ENCODE peak calls at places on chromosome 1, in four cellular contexts. One of them, this sample, is unnamed.
A peak's percentile ranks its signal among the peaks of the same experiment; 100 is the strongest.

GRCh38 chr1:17365271-17365670 is 6.7 kb upstream of the PADI6 start:
- DNase-seq in psoas muscle: no peak
- DNase-seq in endothelial cell of umbilical vein: no peak
- DNase-seq in left lung: no peak
- DNase-seq in this sample: no peak

GRCh38 chr1:214634267-214634666 is 31.3 kb downstream of the CENPF start:
- DNase-seq in psoas muscle: no peak
- DNase-seq in endothelial cell of umbilical vein: no peak
- DNase-seq in left lung: no peak
- DNase-seq in this sample: no peak

GRCh38 chr1:181101581-181102226 is 13.2 kb downstream of the IER5 start:
- DNase-seq in psoas muscle: no peak
- DNase-seq in endothelial cell of umbilical vein: peak; percentile 64
- DNase-seq in left lung: no peak
- DNase-seq in this sample: no peak

GRCh38 chr1:46148318-46148717 is 15.9 kb upstream of the PIK3R3 start:
- DNase-seq in psoas muscle: no peak
- DNase-seq in endothelial cell of umbilical vein: no peak
- DNase-seq in left lung: no peak
- DNase-seq in this sample: no peak

GRCh38 chr1:1619917-1620361 is 4.6 kb downstream of the MIB2 start:
- DNase-seq in psoas muscle: peak; percentile 90
- DNase-seq in endothelial cell of umbilical vein: no peak
- DNase-seq in left lung: peak; percentile 61
- DNase-seq in this sample: no peak

GRCh38 chr1:44361478-44361877 is 6.4 kb upstream of the ERI3 start:
- DNase-seq in psoas muscle: no peak
- DNase-seq in endothelial cell of umbilical vein: no peak
- DNase-seq in left lung: no peak
- DNase-seq in this sample: no peak

GRCh38 chr1:224670506-224670905 is 54.4 kb downstream of the CNIH3 start:
- DNase-seq in psoas muscle: no peak
- DNase-seq in endothelial cell of umbilical vein: no peak
- DNase-seq in left lung: no peak
- DNase-seq in this sample: no peak

GRCh38 chr1:148362141-148362929 is 120.8 kb downstream of the PPIAL4G start:
- DNase-seq in psoas muscle: no peak
- DNase-seq in endothelial cell of umbilical vein: no peak
- DNase-seq in left lung: peak; percentile 79
- DNase-seq in this sample: no peak

GRCh38 chr1:6245869-6246496 is 2.0 kb downstream of the HES3 start:
- DNase-seq in psoas muscle: peak; percentile 57
- DNase-seq in endothelial cell of umbilical vein: no peak
- DNase-seq in left lung: no peak
- DNase-seq in this sample: no peak

GRCh38 chr1:5949074-5949760 is 43.0 kb downstream of the NPHP4 start:
- DNase-seq in psoas muscle: no peak
- DNase-seq in endothelial cell of umbilical vein: no peak
- DNase-seq in left lung: no peak
- DNase-seq in this sample: no peak

GRCh38 chr1:155323729-155324040 is 3.0 kb downstream of the RUSC1 start:
- DNase-seq in psoas muscle: peak; percentile 91
- DNase-seq in endothelial cell of umbilical vein: peak; percentile 94
- DNase-seq in left lung: peak; percentile 97
- DNase-seq in this sample: peak; percentile 66

GRCh38 chr1:185463433-185463832 is 146.4 kb upstream of the IVNS1ABP start:
- DNase-seq in psoas muscle: no peak
- DNase-seq in endothelial cell of umbilical vein: no peak
- DNase-seq in left lung: no peak
- DNase-seq in this sample: no peak

GRCh38 chr1:85201340-85202091 is 700 bp upstream of the SYDE2 start:
- DNase-seq in psoas muscle: peak; percentile 84
- DNase-seq in endothelial cell of umbilical vein: peak; percentile 61
- DNase-seq in left lung: peak; percentile 89
- DNase-seq in this sample: no peak

GRCh38 chr1:48777219-48777895 is 666 bp upstream of the BEND5 start:
- DNase-seq in psoas muscle: no peak
- DNase-seq in endothelial cell of umbilical vein: no peak
- DNase-seq in left lung: no peak
- DNase-seq in this sample: no peak

GRCh38 chr1:157025856-157026255 is 19.7 kb downstream of the ARHGEF11 start:
- DNase-seq in psoas muscle: no peak
- DNase-seq in endothelial cell of umbilical vein: no peak
- DNase-seq in left lung: no peak
- DNase-seq in this sample: no peak

GRCh38 chr1:207316141-207316540 is 5.3 kb upstream of the CD55 start:
- DNase-seq in psoas muscle: no peak
- DNase-seq in endothelial cell of umbilical vein: no peak
- DNase-seq in left lung: no peak
- DNase-seq in this sample: no peak

GRCh38 chr1:44619261-44619900 is 54.9 kb downstream of the TMEM53 start:
- DNase-seq in psoas muscle: peak; percentile 28
- DNase-seq in endothelial cell of umbilical vein: no peak
- DNase-seq in left lung: no peak
- DNase-seq in this sample: peak; percentile 74

GRCh38 chr1:6588128-6588892 is 8.5 kb downstream of the ZBTB48 start:
- DNase-seq in psoas muscle: no peak
- DNase-seq in endothelial cell of umbilical vein: no peak
- DNase-seq in left lung: no peak
- DNase-seq in this sample: no peak

GRCh38 chr1:43653339-43653738 is 3.4 kb downstream of the KDM4A start:
- DNase-seq in psoas muscle: no peak
- DNase-seq in endothelial cell of umbilical vein: peak; percentile 18
- DNase-seq in left lung: no peak
- DNase-seq in this sample: no peak

GRCh38 chr1:228335406-228336307 is 71.0 kb downstream of the TRIM11 start:
- DNase-seq in psoas muscle: peak; percentile 53
- DNase-seq in endothelial cell of umbilical vein: no peak
- DNase-seq in left lung: peak; percentile 22
- DNase-seq in this sample: no peak

DNA sequence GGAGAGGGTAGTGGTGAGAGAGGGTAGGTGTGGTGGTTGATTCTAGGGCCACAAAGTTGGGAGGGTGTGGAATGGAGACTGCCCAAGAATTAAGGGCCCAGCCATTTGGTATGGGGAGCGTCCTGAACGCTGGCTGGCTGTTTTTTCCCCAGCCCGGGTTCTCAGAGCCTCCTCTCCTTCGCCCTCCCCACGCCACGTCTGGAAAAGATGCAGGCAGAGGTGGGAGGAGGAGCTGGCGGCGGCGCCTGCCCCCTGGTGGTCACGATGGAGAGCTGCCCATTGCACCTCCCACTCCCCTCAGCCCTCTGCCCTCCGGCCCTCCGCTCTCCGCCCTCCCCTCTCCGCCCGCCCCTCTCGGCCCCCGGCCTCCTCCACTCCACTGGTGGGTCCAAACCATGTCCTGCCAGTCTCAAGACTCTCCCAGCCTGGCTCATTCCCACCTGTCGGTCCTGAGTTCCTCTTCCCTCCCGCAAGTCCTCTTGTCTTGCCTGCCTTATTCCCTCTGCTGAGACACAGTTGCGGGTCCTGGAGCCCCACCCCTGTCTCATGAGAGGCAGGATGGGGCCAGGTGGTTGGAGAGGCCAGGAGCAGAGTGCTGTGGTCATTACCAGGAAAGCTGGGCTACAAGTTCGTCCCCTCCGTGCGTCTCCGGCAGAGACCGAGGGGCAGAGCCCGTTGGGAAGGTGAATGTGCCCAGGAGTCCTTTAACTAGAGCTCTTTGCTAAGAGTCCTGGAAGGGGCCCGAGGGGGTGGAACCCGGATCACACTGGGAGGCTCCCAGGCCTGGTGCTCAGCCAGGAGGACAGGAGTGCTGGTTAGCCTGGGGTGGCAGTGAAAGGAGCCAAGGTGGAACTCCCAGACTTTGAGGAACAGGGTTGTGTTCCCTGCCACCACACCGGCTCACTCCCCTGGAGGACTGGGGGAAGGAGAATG is 22.6 kb downstream of the ETNK2 start:
- DNase-seq in psoas muscle: peak; percentile 88
- DNase-seq in endothelial cell of umbilical vein: peak; percentile 66
- DNase-seq in left lung: peak; percentile 95
- DNase-seq in this sample: no peak
- H3K4me3 ChIP-seq in psoas muscle: peak overlapping the region; percentile 52
- H3K4me3 ChIP-seq in endothelial cell of umbilical vein: no peak overlapping the region
- H3K4me3 ChIP-seq in left lung: peak overlapping the region; percentile 3
- H3K4me3 ChIP-seq in this sample: peak overlapping the region; percentile 33

DNA sequence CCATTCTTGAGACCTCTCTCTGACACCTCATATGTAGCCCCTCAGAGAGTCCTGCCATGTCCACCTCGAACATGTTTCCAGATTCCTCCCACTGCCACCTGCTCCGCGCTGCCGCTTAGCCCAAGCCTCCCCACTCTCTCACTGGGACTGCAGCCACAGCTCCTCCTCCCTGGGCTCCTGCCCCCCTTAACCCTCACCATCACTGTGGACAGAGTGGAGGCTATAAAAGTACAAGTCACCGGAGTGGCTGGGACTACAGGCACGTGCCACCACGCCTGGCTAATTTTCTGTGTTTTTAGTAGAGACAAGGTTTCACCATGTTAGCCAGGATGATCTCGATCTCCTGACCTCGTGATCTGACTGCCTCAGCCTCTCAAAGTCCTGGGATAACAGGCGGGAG is 77.0 kb downstream of the VWA5B1 start:
- DNase-seq in psoas muscle: no peak
- DNase-seq in endothelial cell of umbilical vein: no peak
- DNase-seq in left lung: no peak
- DNase-seq in this sample: no peak
- TF ChIP-seq CTCF in psoas muscle: no peak
- TF ChIP-seq CTCF in endothelial cell of umbilical vein: no peak
- TF ChIP-seq CTCF in left lung: no peak
- TF ChIP-seq CTCF in this sample: no peak

GRCh38 chr1:30358510-30358909 is 364.9 kb downstream of the MATN1 start:
- DNase-seq in psoas muscle: no peak
- DNase-seq in endothelial cell of umbilical vein: no peak
- DNase-seq in left lung: no peak
- DNase-seq in this sample: no peak

GRCh38 chr1:30362603-30362990 is 360.8 kb downstream of the MATN1 start:
- DNase-seq in psoas muscle: no peak
- DNase-seq in endothelial cell of umbilical vein: no peak
- DNase-seq in left lung: no peak
- DNase-seq in this sample: no peak

GRCh38 chr1:30359821-30360220 is 363.6 kb downstream of the MATN1 start:
- DNase-seq in psoas muscle: no peak
- DNase-seq in endothelial cell of umbilical vein: no peak
- DNase-seq in left lung: no peak
- DNase-seq in this sample: no peak

GRCh38 chr1:30356839-30357238 is 366.5 kb downstream of the MATN1 start:
- DNase-seq in psoas muscle: no peak
- DNase-seq in endothelial cell of umbilical vein: no peak
- DNase-seq in left lung: no peak
- DNase-seq in this sample: no peak

GRCh38 chr1:30360281-30360680 is 363.1 kb downstream of the MATN1 start:
- DNase-seq in psoas muscle: no peak
- DNase-seq in endothelial cell of umbilical vein: no peak
- DNase-seq in left lung: no peak
- DNase-seq in this sample: no peak
- H3K4me3 ChIP-seq in psoas muscle: no peak overlapping the region
- H3K4me3 ChIP-seq in endothelial cell of umbilical vein: no peak overlapping the region
- H3K4me3 ChIP-seq in left lung: no peak overlapping the region
- H3K4me3 ChIP-seq in this sample: no peak overlapping the region

GRCh38 chr1:205746757-205747412 is 3.1 kb downstream of the NUCKS1 start:
- DNase-seq in psoas muscle: no peak
- DNase-seq in endothelial cell of umbilical vein: peak; percentile 38
- DNase-seq in left lung: no peak
- DNase-seq in this sample: no peak

GRCh38 chr1:205748398-205749093 is 1.4 kb downstream of the NUCKS1 start:
- DNase-seq in psoas muscle: no peak
- DNase-seq in endothelial cell of umbilical vein: no peak
- DNase-seq in left lung: no peak
- DNase-seq in this sample: peak; percentile 28

GRCh38 chr1:205750683-205751651 is 985 bp upstream of the NUCKS1 start:
- DNase-seq in psoas muscle: no peak
- DNase-seq in endothelial cell of umbilical vein: no peak
- DNase-seq in left lung: no peak
- DNase-seq in this sample: no peak

GRCh38 chr1:205749094-205749825 is 722 bp downstream of the NUCKS1 start:
- DNase-seq in psoas muscle: peak; percentile 96
- DNase-seq in endothelial cell of umbilical vein: peak; percentile 98
- DNase-seq in left lung: peak; percentile 98
- DNase-seq in this sample: peak; percentile 86

DNA sequence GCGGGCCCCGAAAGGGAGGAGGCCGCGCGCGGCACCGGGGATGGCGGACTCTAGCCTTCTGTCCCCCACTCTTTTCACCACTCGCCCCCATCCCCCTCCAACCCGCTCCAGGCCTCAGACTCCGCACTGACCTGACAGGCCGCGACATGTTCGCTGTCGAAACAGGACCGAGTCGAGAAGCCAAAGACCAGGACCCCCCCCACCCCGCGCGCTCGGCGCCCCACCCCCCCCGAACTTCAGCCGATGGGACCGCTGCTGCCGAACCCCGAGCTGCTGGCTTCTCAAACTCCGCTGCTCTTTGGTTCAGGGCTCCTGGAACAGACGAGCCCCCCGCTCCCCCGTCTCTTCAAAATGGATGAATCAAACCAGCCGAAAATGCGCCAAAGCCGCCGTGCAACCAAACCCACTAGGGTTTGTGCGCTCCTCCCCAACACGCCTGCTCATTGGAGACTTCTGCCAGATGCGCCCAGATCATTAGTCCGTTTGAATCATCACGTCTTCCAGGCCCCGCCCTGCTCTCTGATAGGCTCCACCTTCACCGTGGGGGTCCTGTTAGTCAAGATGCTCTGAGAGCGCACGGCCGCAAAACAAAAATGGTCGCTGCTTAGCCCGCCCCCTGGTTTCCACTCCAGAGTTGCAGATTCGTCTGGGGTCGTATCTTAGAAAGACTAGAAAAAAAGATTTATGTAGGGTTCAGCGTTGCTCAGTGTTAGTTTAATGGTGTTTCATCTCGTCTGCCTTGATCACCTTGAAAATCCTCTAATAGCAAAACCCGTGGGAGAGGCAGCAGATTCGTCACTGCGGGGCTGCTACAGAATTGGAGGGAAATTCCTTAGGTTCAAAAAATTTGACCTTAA is at the start of gene NUCKS1:
- DNase-seq in psoas muscle: peak; percentile 99
- DNase-seq in endothelial cell of umbilical vein: peak; percentile 98
- DNase-seq in left lung: peak; percentile 94
- DNase-seq in this sample: peak; percentile 98
- TF ChIP-seq CTCF in psoas muscle: peak; percentile 23
- TF ChIP-seq CTCF in endothelial cell of umbilical vein: no peak
- TF ChIP-seq CTCF in left lung: no peak
- TF ChIP-seq CTCF in this sample: peak; percentile 22

GRCh38 chr1:153568367-153569099 is 2.9 kb upstream of the S100A2 start:
- DNase-seq in psoas muscle: peak; percentile 95
- DNase-seq in endothelial cell of umbilical vein: peak; percentile 91
- DNase-seq in left lung: peak; percentile 96
- DNase-seq in this sample: no peak
- H3K4me3 ChIP-seq in psoas muscle: peak overlapping the region; percentile 52
- H3K4me3 ChIP-seq in endothelial cell of umbilical vein: no peak overlapping the region
- H3K4me3 ChIP-seq in left lung: peak overlapping the region; percentile 17
- H3K4me3 ChIP-seq in this sample: peak overlapping the region; percentile 24

This sample was measured in retinal pigment epithelial cell.